ENCODE peak calls at places on chromosomes 3 and 15, in eight cellular contexts. C, D, L, W, K, X, T and F are unnamed samples. For H3K27me3, the result is how much of the 10 kb centered on the place peaks cover.

GRCh38 chr3:56980798-56981390 is 79.6 kb upstream of the SPATA12 start:
- DNase-seq in C (peak), D (no peak), L (peak), W (peak), K (peak), X (peak), T (peak), F (peak)

GRCh38 chr3:14962762-14963161 is 15.4 kb downstream of the NR2C2 start:
- DNase-seq in C (no peak), D (no peak), L (peak), W (peak), K (peak), X (no peak), T (no peak), F (no peak)

GRCh38 chr3:58059349-58060321 is 51.4 kb downstream of the FLNB start:
- DNase-seq in C (no peak), D (no peak), L (no peak), W (no peak), K (peak), X (no peak), T (peak), F (peak)

GRCh38 chr3:15572138-15572537 is 29.2 kb downstream of the HACL1 start:
- DNase-seq in C (no peak), D (no peak), L (no peak), W (no peak), K (no peak), X (no peak), T (no peak), F (no peak)

GRCh38 chr15:90881978-90882721 is 2.2 kb upstream of the FES start:
- DNase-seq in C (no peak), D (no peak), L (no peak), W (no peak), K (no peak), X (no peak), T (no peak), F (no peak)

GRCh38 chr3:144031938-144032337 is 60.3 kb downstream of the DIPK2A start:
- DNase-seq in C (no peak), D (peak), L (peak), W (peak), K (peak), X (peak), T (no peak), F (no peak)

GRCh38 chr15:92082217-92082843 is 228.8 kb downstream of the SLCO3A1 start:
- DNase-seq in C (no peak), D (peak), L (peak), W (peak), K (peak), X (peak), T (peak), F (peak)

GRCh38 chr3:168398371-168399030 is 302.8 kb upstream of the GOLIM4 start:
- DNase-seq in C (no peak), D (no peak), L (peak), W (peak), K (peak), X (no peak), T (no peak), F (peak)

GRCh38 chr3:35758358-35758757 is 119.0 kb downstream of the ARPP21 start:
- DNase-seq in C (no peak), D (no peak), L (no peak), W (no peak), K (no peak), X (no peak), T (no peak), F (no peak)

GRCh38 chr3:192261135-192261534 is 466.2 kb downstream of the FGF12 start:
- DNase-seq in C (no peak), D (no peak), L (no peak), W (no peak), K (no peak), X (no peak), T (no peak), F (no peak)

GRCh38 chr15:45521596-45522167 is 873 bp downstream of the SLC30A4 start:
- DNase-seq in C (no peak), D (no peak), L (peak), W (no peak), K (peak), X (no peak), T (no peak), F (no peak)

GRCh38 chr3:23600178-23600577 is 205.6 kb upstream of the UBE2E1 start:
- DNase-seq in C (peak), D (no peak), L (peak), W (peak), K (peak), X (no peak), T (no peak), F (peak)

GRCh38 chr3:77414881-77415280 is 375.0 kb downstream of the ROBO2 start:
- DNase-seq in C (no peak), D (no peak), L (no peak), W (no peak), K (no peak), X (no peak), T (no peak), F (peak)

GRCh38 chr3:71536376-71536965 is 47.1 kb downstream of the FOXP1 start:
- DNase-seq in C (no peak), D (no peak), L (peak), W (peak), K (peak), X (no peak), T (no peak), F (no peak)

GRCh38 chr3:66442254-66443249 is 58.3 kb downstream of the LRIG1 start:
- DNase-seq in C (no peak), D (peak), L (peak), W (peak), K (peak), X (peak), T (peak), F (peak)

GRCh38 chr3:28860307-28860706 is 420.6 kb upstream of the RBMS3 start:
- DNase-seq in C (no peak), D (peak), L (no peak), W (no peak), K (peak), X (peak), T (no peak), F (no peak)

GRCh38 chr15:45486317-45486716 is 36.2 kb downstream of the SLC30A4 start:
- DNase-seq in C (no peak), D (no peak), L (no peak), W (no peak), K (no peak), X (no peak), T (no peak), F (no peak)

GRCh38 chr3:58725326-58725853 is 58.8 kb upstream of the FAM3D start:
- DNase-seq in C (no peak), D (no peak), L (no peak), W (no peak), K (no peak), X (no peak), T (no peak), F (no peak)

GRCh38 chr3:12938258-12938711 is 96.9 kb upstream of the RPL32 start:
- DNase-seq in C (no peak), D (no peak), L (no peak), W (no peak), K (no peak), X (no peak), T (no peak), F (no peak)

GRCh38 chr3:151276038-151277027 is 2.0 kb downstream of the P2RY14 start:
- DNase-seq in C (no peak), D (no peak), L (no peak), W (no peak), K (no peak), X (no peak), T (no peak), F (no peak)

GRCh38 chr3:119595639-119596329 is 1.9 kb upstream of the PLA1A start:
- DNase-seq in C (no peak), D (peak), L (no peak), W (no peak), K (peak), X (no peak), T (no peak), F (no peak)

GRCh38 chr3:59392116-59392515 is 342.3 kb upstream of the CFAP20DC start:
- DNase-seq in C (no peak), D (no peak), L (no peak), W (no peak), K (no peak), X (no peak), T (no peak), F (no peak)

GRCh38 chr3:50562866-50563265 is 4.7 kb downstream of the C3orf18 start:
- DNase-seq in C (no peak), D (no peak), L (peak), W (peak), K (peak), X (no peak), T (no peak), F (peak)

GRCh38 chr3:172119266-172119957 is 80.0 kb downstream of the FNDC3B start:
- DNase-seq in C (no peak), D (no peak), L (no peak), W (no peak), K (no peak), X (no peak), T (no peak), F (no peak)

GRCh38 chr3:71984843-71985594 is 200.1 kb upstream of the PROK2 start:
- DNase-seq in C (no peak), D (no peak), L (no peak), W (no peak), K (no peak), X (no peak), T (no peak), F (no peak)

GRCh38 chr3:186942168-186942567 is 11.8 kb downstream of the ST6GAL1 start:
- DNase-seq in C (no peak), D (no peak), L (no peak), W (no peak), K (no peak), X (no peak), T (no peak), F (no peak)

DNA sequence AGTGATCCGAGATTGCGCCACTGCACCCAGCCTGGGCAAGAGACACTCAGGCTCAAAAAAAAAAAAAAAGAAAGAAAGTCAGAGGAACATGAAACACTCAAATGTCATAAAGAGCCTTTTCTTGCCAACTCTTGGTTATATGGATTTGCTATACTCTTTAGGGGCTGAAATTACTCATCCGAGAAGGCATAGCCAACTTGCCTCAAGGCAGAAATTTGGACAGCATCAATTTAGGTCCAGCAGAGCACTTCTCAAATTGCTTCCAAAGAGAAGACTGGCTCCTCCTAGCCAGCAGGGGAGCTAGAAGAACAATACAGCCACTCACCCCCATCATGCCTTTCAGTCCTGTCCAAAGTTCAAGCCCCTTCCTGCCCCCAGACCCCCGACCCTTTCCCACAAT is 43.8 kb downstream of the OSBPL10 start:
- DNase-seq in C (no peak), D (no peak), L (peak), W (peak), K (no peak), X (no peak), T (no peak), F (no peak)
- TF ChIP-seq CTCF in C (no peak), D (no peak), L (no peak), W (peak), K (no peak), X (no peak), T (no peak), F (no peak)

DNA sequence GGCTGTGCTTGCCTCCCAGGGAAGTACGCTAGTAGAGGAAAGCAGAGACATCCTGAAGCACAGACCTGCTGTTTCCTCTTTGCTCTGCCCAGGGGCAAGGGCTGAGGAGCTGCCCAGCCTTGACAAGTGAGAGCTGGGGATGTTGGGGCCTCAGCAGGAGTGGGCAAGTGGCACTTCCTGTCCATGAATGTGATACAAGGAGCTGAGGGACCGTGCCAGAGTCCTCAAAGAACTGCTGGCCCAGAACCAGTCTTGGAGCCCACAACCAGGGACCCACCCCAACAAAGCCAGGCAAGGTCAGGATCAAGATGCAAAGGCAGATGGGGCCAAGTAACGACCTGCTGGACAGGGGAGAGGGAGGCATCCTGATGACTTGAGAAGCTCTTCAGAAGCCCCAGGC is 70.3 kb downstream of the TRIM42 start:
- DNase-seq in C (no peak), D (no peak), L (no peak), W (no peak), K (no peak), X (no peak), T (no peak), F (no peak)
- H3K27me3 ChIP-seq in C (under half), D (under half), L (under half), W (under half), K (under half), X (half or more), T (under half), F (under half)

GRCh38 chr3:123571264-123571972 is 13.4 kb downstream of the HACD2 start:
- DNase-seq in C (no peak), D (no peak), L (no peak), W (no peak), K (peak), X (no peak), T (no peak), F (no peak)
- H3K4me3 ChIP-seq in C (no peak), D (no peak), L (no peak), W (no peak), K (no peak), X (no peak), T (no peak), F (no peak)

GRCh38 chr3:48546203-48546829 is 10.3 kb downstream of the PFKFB4 start:
- DNase-seq in C (no peak), D (no peak), L (no peak), W (no peak), K (no peak), X (no peak), T (no peak), F (no peak)
- TF ChIP-seq CTCF in C (no peak), D (no peak), L (no peak), W (no peak), K (no peak), X (no peak), T (no peak), F (no peak)

GRCh38 chr3:134533493-134533892 is 47.6 kb downstream of the CEP63 start:
- DNase-seq in C (no peak), D (no peak), L (no peak), W (no peak), K (no peak), X (no peak), T (no peak), F (no peak)
- H3K27me3 ChIP-seq in C (under half), D (under half), L (under half), W (under half), K (under half), X (under half), T (under half), F (under half)

GRCh38 chr15:63815796-63816533 is 17.8 kb downstream of the HERC1 start:
- DNase-seq in C (no peak), D (no peak), L (no peak), W (no peak), K (no peak), X (no peak), T (no peak), F (no peak)
- H3K4me3 ChIP-seq in C (no peak), D (no peak), L (no peak), W (no peak), K (no peak), X (no peak), T (no peak), F (no peak)

DNA sequence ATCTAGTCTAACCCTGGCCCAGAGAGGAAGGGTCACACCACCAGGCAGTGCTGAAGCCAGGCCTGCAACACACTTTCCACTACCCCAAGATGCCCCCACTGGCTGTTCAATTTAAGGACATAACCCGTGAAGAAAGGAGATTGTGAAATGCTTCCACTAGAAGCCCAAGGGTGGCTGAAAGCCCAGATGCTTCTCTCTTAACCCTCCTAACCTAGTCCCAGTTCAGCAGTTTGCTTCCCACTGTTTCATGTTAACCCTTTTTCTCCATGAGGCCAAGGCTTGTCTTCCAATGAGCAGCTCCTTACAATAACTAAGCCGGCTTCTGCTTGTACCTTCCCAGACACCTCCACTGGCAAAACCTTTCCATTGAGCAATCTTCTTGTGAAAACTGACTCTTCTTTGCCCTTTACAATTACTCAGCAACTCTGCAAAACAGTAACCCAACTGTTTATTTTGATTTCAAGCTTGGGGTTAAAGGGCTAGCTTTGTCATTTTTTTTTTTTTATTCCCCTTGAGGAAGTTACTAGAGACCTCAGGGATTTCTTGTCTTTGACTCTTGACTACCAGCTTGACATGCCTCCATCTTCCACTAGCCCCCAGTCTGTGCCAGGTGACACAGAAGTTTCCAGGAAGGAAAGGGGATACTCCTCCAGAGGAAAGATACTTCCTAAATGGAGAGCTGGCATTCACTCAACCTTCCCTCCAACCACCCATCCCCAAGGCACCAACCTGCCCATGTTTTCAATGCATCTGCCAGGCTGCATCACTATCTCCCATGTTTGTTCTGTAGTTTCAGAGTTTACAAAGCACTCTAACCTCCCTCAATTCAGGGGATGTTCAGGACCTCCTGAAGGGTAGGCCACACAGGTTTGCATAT is 198.6 kb upstream of the LPP start:
- DNase-seq in C (peak), D (peak), L (peak), W (peak), K (peak), X (no peak), T (no peak), F (peak)
- TF ChIP-seq CTCF in C (no peak), D (no peak), L (no peak), W (no peak), K (no peak), X (no peak), T (no peak), F (no peak)

GRCh38 chr3:88149146-88149515 is 628 bp upstream of the C3orf38 start:
- DNase-seq in C (no peak), D (no peak), L (peak), W (no peak), K (no peak), X (no peak), T (peak), F (no peak)

GRCh38 chr3:88150371-88150770 is 612 bp downstream of the C3orf38 start:
- DNase-seq in C (no peak), D (no peak), L (peak), W (no peak), K (peak), X (no peak), T (no peak), F (no peak)

GRCh38 chr3:88151358-88151757 is 1.6 kb downstream of the C3orf38 start:
- DNase-seq in C (no peak), D (no peak), L (peak), W (peak), K (peak), X (no peak), T (no peak), F (no peak)

GRCh38 chr3:88149516-88150362 is at the start of gene C3orf38:
- DNase-seq in C (peak), D (peak), L (peak), W (peak), K (peak), X (peak), T (peak), F (peak)

DNA sequence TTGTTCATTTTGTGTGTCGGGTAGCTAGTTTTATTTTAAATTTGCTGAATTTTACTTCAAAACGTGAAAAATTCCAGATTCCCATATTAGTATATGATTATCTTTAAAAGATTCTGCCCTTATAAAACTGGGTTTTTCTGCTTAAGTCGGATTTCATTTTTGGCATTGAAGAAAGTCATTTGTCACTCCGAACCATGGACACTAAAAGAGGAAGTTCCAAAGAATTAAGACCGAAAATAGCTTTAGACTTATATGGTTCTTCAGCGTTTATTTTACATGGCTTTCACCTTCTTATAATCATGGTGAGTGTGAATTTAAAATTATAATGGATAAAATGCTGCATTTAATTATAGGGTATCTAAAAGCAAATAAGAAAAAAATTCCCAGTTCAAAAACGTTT is 1.0 kb downstream of the C3orf38 start:
- DNase-seq in C (no peak), D (no peak), L (peak), W (no peak), K (no peak), X (no peak), T (no peak), F (no peak)
- H3K27me3 ChIP-seq in C (under half), D (under half), L (under half), W (under half), K (under half), X (under half), T (under half), F (under half)

DNA sequence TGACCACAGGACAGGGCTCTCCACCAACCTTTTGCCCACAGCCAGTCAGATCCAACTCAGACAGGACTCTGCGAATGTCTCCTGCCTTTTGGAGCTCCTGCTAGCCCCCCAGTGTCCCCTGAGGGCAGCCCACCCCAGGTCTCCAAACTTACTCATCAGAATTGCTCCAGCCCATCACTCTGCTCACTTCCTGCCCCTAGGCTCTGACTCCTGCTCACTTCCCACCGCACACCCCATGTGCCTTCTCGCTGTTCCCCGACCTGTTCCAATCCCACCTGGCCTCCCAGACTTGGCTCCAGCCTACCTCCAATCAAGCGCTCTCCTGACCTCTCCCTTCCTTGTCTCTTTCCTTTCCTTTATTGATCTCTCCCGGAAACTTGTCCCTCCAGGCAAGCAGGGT is 5.9 kb upstream of the STRA6 start:
- DNase-seq in C (no peak), D (no peak), L (no peak), W (no peak), K (no peak), X (no peak), T (no peak), F (no peak)
- H3K4me3 ChIP-seq in C (no peak), D (no peak), L (no peak), W (no peak), K (no peak), X (no peak), T (no peak), F (no peak)